ENCODE peak calls at places on chromosomes 4 and X, in five cellular contexts. One of them, this sample, is unnamed.

GRCh38 chr4:10461091-10461849 is 4.0 kb upstream of the ZNF518B start:
- DNase-seq in activated CD4-positive, alpha-beta T cell treated with anti-CD3 and anti-CD28 coated beads, Interleukin-2, amount 50 U/mL, for 24 hours: peak
- DNase-seq in NCI-H1092 treated with DMSO at 0.1 percent for 48 hours: peak
- DNase-seq in coronary artery: no peak
- DNase-seq in NCI-H1930: no peak
- DNase-seq in this sample: no peak

GRCh38 chr4:2071912-2072867 is 13.1 kb downstream of the NAT8L start:
- DNase-seq in NCI-H1092 treated with DMSO at 0.1 percent for 48 hours: peak
- DNase-seq in activated CD4-positive, alpha-beta T cell treated with anti-CD3 and anti-CD28 coated beads, Interleukin-2, amount 50 U/mL, for 24 hours: no peak
- DNase-seq in coronary artery: no peak
- DNase-seq in NCI-H1930: no peak
- DNase-seq in this sample: no peak

GRCh38 chrX:21986596-21986995 is 45.5 kb upstream of the PHEX start:
- DNase-seq in NCI-H1930: no peak
- DNase-seq in activated CD4-positive, alpha-beta T cell treated with anti-CD3 and anti-CD28 coated beads, Interleukin-2, amount 50 U/mL, for 24 hours: no peak
- DNase-seq in NCI-H1092 treated with DMSO at 0.1 percent for 48 hours: no peak
- DNase-seq in coronary artery: no peak
- DNase-seq in this sample: no peak

GRCh38 chr4:67885727-67886126 is 1.9 kb upstream of the TMPRSS11D start:
- DNase-seq in activated CD4-positive, alpha-beta T cell treated with anti-CD3 and anti-CD28 coated beads, Interleukin-2, amount 50 U/mL, for 24 hours: no peak
- DNase-seq in NCI-H1092 treated with DMSO at 0.1 percent for 48 hours: no peak
- DNase-seq in NCI-H1930: no peak
- DNase-seq in coronary artery: no peak
- DNase-seq in this sample: no peak

GRCh38 chr4:121873604-121874003 is 3.3 kb upstream of the BBS7 start:
- DNase-seq in NCI-H1092 treated with DMSO at 0.1 percent for 48 hours: no peak
- DNase-seq in coronary artery: no peak
- DNase-seq in activated CD4-positive, alpha-beta T cell treated with anti-CD3 and anti-CD28 coated beads, Interleukin-2, amount 50 U/mL, for 24 hours: no peak
- DNase-seq in NCI-H1930: no peak
- DNase-seq in this sample: no peak

GRCh38 chr4:2743518-2744445 is 12.4 kb downstream of the TNIP2 start:
- DNase-seq in coronary artery: no peak
- DNase-seq in activated CD4-positive, alpha-beta T cell treated with anti-CD3 and anti-CD28 coated beads, Interleukin-2, amount 50 U/mL, for 24 hours: no peak
- DNase-seq in NCI-H1092 treated with DMSO at 0.1 percent for 48 hours: no peak
- DNase-seq in NCI-H1930: no peak
- DNase-seq in this sample: no peak

GRCh38 chr4:3706565-3707422 is 59.4 kb upstream of the ADRA2C start:
- DNase-seq in NCI-H1930: no peak
- DNase-seq in coronary artery: no peak
- DNase-seq in NCI-H1092 treated with DMSO at 0.1 percent for 48 hours: no peak
- DNase-seq in activated CD4-positive, alpha-beta T cell treated with anti-CD3 and anti-CD28 coated beads, Interleukin-2, amount 50 U/mL, for 24 hours: no peak
- DNase-seq in this sample: no peak

GRCh38 chrX:130304587-130305368 is 34.9 kb upstream of the SLC25A14 start:
- DNase-seq in activated CD4-positive, alpha-beta T cell treated with anti-CD3 and anti-CD28 coated beads, Interleukin-2, amount 50 U/mL, for 24 hours: no peak
- DNase-seq in coronary artery: no peak
- DNase-seq in NCI-H1092 treated with DMSO at 0.1 percent for 48 hours: no peak
- DNase-seq in NCI-H1930: no peak
- DNase-seq in this sample: no peak

GRCh38 chr4:29081230-29081955 is 1638.8 kb upstream of the PCDH7 start:
- DNase-seq in NCI-H1930: no peak
- DNase-seq in activated CD4-positive, alpha-beta T cell treated with anti-CD3 and anti-CD28 coated beads, Interleukin-2, amount 50 U/mL, for 24 hours: no peak
- DNase-seq in NCI-H1092 treated with DMSO at 0.1 percent for 48 hours: peak
- DNase-seq in coronary artery: no peak
- DNase-seq in this sample: no peak

GRCh38 chr4:17807446-17807845 is 3.1 kb downstream of the DCAF16 start:
- DNase-seq in NCI-H1930: no peak
- DNase-seq in activated CD4-positive, alpha-beta T cell treated with anti-CD3 and anti-CD28 coated beads, Interleukin-2, amount 50 U/mL, for 24 hours: no peak
- DNase-seq in coronary artery: no peak
- DNase-seq in NCI-H1092 treated with DMSO at 0.1 percent for 48 hours: no peak
- DNase-seq in this sample: no peak

GRCh38 chr4:94290245-94290644 is 52.4 kb downstream of the HPGDS start:
- DNase-seq in coronary artery: no peak
- DNase-seq in NCI-H1930: no peak
- DNase-seq in NCI-H1092 treated with DMSO at 0.1 percent for 48 hours: no peak
- DNase-seq in activated CD4-positive, alpha-beta T cell treated with anti-CD3 and anti-CD28 coated beads, Interleukin-2, amount 50 U/mL, for 24 hours: no peak
- DNase-seq in this sample: no peak

GRCh38 chr4:142406051-142406549 is 440.0 kb downstream of the INPP4B start:
- DNase-seq in coronary artery: no peak
- DNase-seq in activated CD4-positive, alpha-beta T cell treated with anti-CD3 and anti-CD28 coated beads, Interleukin-2, amount 50 U/mL, for 24 hours: no peak
- DNase-seq in NCI-H1930: no peak
- DNase-seq in NCI-H1092 treated with DMSO at 0.1 percent for 48 hours: no peak
- DNase-seq in this sample: no peak

GRCh38 chr4:66572949-66573348 is 902.7 kb upstream of the EPHA5 start:
- DNase-seq in coronary artery: no peak
- DNase-seq in activated CD4-positive, alpha-beta T cell treated with anti-CD3 and anti-CD28 coated beads, Interleukin-2, amount 50 U/mL, for 24 hours: no peak
- DNase-seq in NCI-H1930: no peak
- DNase-seq in NCI-H1092 treated with DMSO at 0.1 percent for 48 hours: no peak
- DNase-seq in this sample: no peak

GRCh38 chr4:8478801-8479744 is 38.5 kb downstream of the TRMT44 start:
- DNase-seq in coronary artery: no peak
- DNase-seq in NCI-H1930: no peak
- DNase-seq in NCI-H1092 treated with DMSO at 0.1 percent for 48 hours: no peak
- DNase-seq in activated CD4-positive, alpha-beta T cell treated with anti-CD3 and anti-CD28 coated beads, Interleukin-2, amount 50 U/mL, for 24 hours: no peak
- DNase-seq in this sample: no peak

GRCh38 chr4:22607382-22607781 is 85.4 kb upstream of the GBA3 start:
- DNase-seq in NCI-H1092 treated with DMSO at 0.1 percent for 48 hours: peak
- DNase-seq in NCI-H1930: no peak
- DNase-seq in coronary artery: no peak
- DNase-seq in activated CD4-positive, alpha-beta T cell treated with anti-CD3 and anti-CD28 coated beads, Interleukin-2, amount 50 U/mL, for 24 hours: no peak
- DNase-seq in this sample: no peak

GRCh38 chr4:107035711-107036601 is at the start of gene DKK2:
- DNase-seq in activated CD4-positive, alpha-beta T cell treated with anti-CD3 and anti-CD28 coated beads, Interleukin-2, amount 50 U/mL, for 24 hours: no peak
- DNase-seq in NCI-H1930: no peak
- DNase-seq in coronary artery: no peak
- DNase-seq in NCI-H1092 treated with DMSO at 0.1 percent for 48 hours: no peak
- DNase-seq in this sample: no peak

GRCh38 chr4:7759635-7760034 is 180.0 kb downstream of the AFAP1 start:
- DNase-seq in NCI-H1092 treated with DMSO at 0.1 percent for 48 hours: no peak
- DNase-seq in activated CD4-positive, alpha-beta T cell treated with anti-CD3 and anti-CD28 coated beads, Interleukin-2, amount 50 U/mL, for 24 hours: no peak
- DNase-seq in coronary artery: no peak
- DNase-seq in NCI-H1930: no peak
- DNase-seq in this sample: no peak

GRCh38 chrX:153650959-153651358 is 4.0 kb downstream of the DUSP9 start:
- DNase-seq in NCI-H1092 treated with DMSO at 0.1 percent for 48 hours: no peak
- DNase-seq in activated CD4-positive, alpha-beta T cell treated with anti-CD3 and anti-CD28 coated beads, Interleukin-2, amount 50 U/mL, for 24 hours: no peak
- DNase-seq in NCI-H1930: no peak
- DNase-seq in coronary artery: no peak
- DNase-seq in this sample: no peak

GRCh38 chr4:10011885-10012284 is 9.4 kb downstream of the SLC2A9 start:
- DNase-seq in activated CD4-positive, alpha-beta T cell treated with anti-CD3 and anti-CD28 coated beads, Interleukin-2, amount 50 U/mL, for 24 hours: no peak
- DNase-seq in NCI-H1930: no peak
- DNase-seq in coronary artery: no peak
- DNase-seq in NCI-H1092 treated with DMSO at 0.1 percent for 48 hours: no peak
- DNase-seq in this sample: no peak

GRCh38 chr4:26779224-26779623 is 81.4 kb upstream of the STIM2 start:
- DNase-seq in activated CD4-positive, alpha-beta T cell treated with anti-CD3 and anti-CD28 coated beads, Interleukin-2, amount 50 U/mL, for 24 hours: no peak
- DNase-seq in coronary artery: no peak
- DNase-seq in NCI-H1930: no peak
- DNase-seq in NCI-H1092 treated with DMSO at 0.1 percent for 48 hours: no peak
- DNase-seq in this sample: no peak

GRCh38 chrX:19751068-19751467 is 136.3 kb downstream of the SH3KBP1 start:
- DNase-seq in coronary artery: no peak
- DNase-seq in activated CD4-positive, alpha-beta T cell treated with anti-CD3 and anti-CD28 coated beads, Interleukin-2, amount 50 U/mL, for 24 hours: no peak
- DNase-seq in NCI-H1930: no peak
- DNase-seq in NCI-H1092 treated with DMSO at 0.1 percent for 48 hours: no peak
- DNase-seq in this sample: no peak

GRCh38 chr4:155062948-155063347 is 145.5 kb upstream of the NPY2R start:
- DNase-seq in NCI-H1930: no peak
- DNase-seq in NCI-H1092 treated with DMSO at 0.1 percent for 48 hours: no peak
- DNase-seq in activated CD4-positive, alpha-beta T cell treated with anti-CD3 and anti-CD28 coated beads, Interleukin-2, amount 50 U/mL, for 24 hours: no peak
- DNase-seq in coronary artery: no peak
- DNase-seq in this sample: no peak

GRCh38 chr4:84647307-84647884 is 64.5 kb downstream of the CDS1 start:
- DNase-seq in activated CD4-positive, alpha-beta T cell treated with anti-CD3 and anti-CD28 coated beads, Interleukin-2, amount 50 U/mL, for 24 hours: no peak
- DNase-seq in coronary artery: no peak
- DNase-seq in NCI-H1930: no peak
- DNase-seq in NCI-H1092 treated with DMSO at 0.1 percent for 48 hours: peak
- DNase-seq in this sample: no peak

GRCh38 chr4:117334451-117335188 is 249.2 kb upstream of the TRAM1L1 start:
- DNase-seq in NCI-H1930: no peak
- DNase-seq in NCI-H1092 treated with DMSO at 0.1 percent for 48 hours: no peak
- DNase-seq in coronary artery: no peak
- DNase-seq in activated CD4-positive, alpha-beta T cell treated with anti-CD3 and anti-CD28 coated beads, Interleukin-2, amount 50 U/mL, for 24 hours: no peak
- DNase-seq in this sample: no peak

GRCh38 chr4:2944091-2944482 is 19.1 kb downstream of the NOP14 start:
- DNase-seq in NCI-H1930: no peak
- DNase-seq in NCI-H1092 treated with DMSO at 0.1 percent for 48 hours: no peak
- DNase-seq in coronary artery: peak
- DNase-seq in activated CD4-positive, alpha-beta T cell treated with anti-CD3 and anti-CD28 coated beads, Interleukin-2, amount 50 U/mL, for 24 hours: no peak
- DNase-seq in this sample: no peak

This sample was measured in NCI-H2081 treated with DMSO at 0.1 percent for 48 hours.